ENCODE peak calls at places on chromosomes 13 and 19, in four cellular contexts. S is K562, C is A549, G is HepG2. W is an unnamed sample.

GRCh38 chr13:23946067-23946466 is 48.8 kb upstream of the C1QTNF9B start:
- DNase-seq in G (no peak), S (no peak), C (no peak), W (no peak)

GRCh38 chr13:92259523-92259922 is 861.1 kb downstream of the GPC5 start:
- DNase-seq in G (no peak), S (no peak), C (no peak), W (no peak)

GRCh38 chr13:42946927-42947326 is 45.1 kb downstream of the EPSTI1 start:
- DNase-seq in C (no peak), S (no peak), G (no peak), W (no peak)

GRCh38 chr19:35303357-35303915 is 11.5 kb downstream of the MAG start:
- DNase-seq in C (no peak), S (no peak), G (no peak), W (no peak)

GRCh38 chr13:44237276-44237767 is 136.3 kb upstream of the SERP2 start:
- DNase-seq in G (no peak), C (peak; percentile 60), S (no peak), W (peak; percentile 97)

GRCh38 chr19:17327068-17327653 is 7.5 kb downstream of the ANO8 start:
- DNase-seq in G (no peak), S (no peak), C (no peak), W (no peak)

GRCh38 chr19:39943586-39943985 is 9.2 kb upstream of the FCGBP start:
- DNase-seq in C (peak; percentile 42), S (no peak), G (no peak), W (no peak)

GRCh38 chr19:46218160-46218559 is 11.4 kb upstream of the IGFL1 start:
- DNase-seq in S (peak; percentile 39), C (peak; percentile 56), G (peak; percentile 23), W (peak; percentile 24)

GRCh38 chr13:44088911-44089851 is 209.5 kb downstream of the LACC1 start:
- DNase-seq in G (no peak), C (no peak), S (no peak), W (no peak)

GRCh38 chr13:42684226-42684625 is 97.2 kb upstream of the FAM216B start:
- DNase-seq in S (no peak), C (no peak), G (no peak), W (no peak)

GRCh38 chr19:41428481-41428859 is 1.3 kb upstream of the B3GNT8 start:
- DNase-seq in G (no peak), C (no peak), S (no peak), W (no peak)

GRCh38 chr19:34295103-34295502 is 40.7 kb downstream of the GARRE1 start:
- DNase-seq in G (no peak), C (no peak), S (no peak), W (no peak)
- TF ChIP-seq MYC in G (no peak), C (no peak), S (no peak), W (no peak)

GRCh38 chr13:46355906-46356305 is 31.1 kb downstream of the RUBCNL start:
- DNase-seq in G (no peak), C (no peak), S (no peak), W (no peak)

GRCh38 chr13:46355088-46355468 is 32.0 kb downstream of the RUBCNL start:
- DNase-seq in G (no peak), C (no peak), S (no peak), W (no peak)

GRCh38 chr13:46354143-46355087 is 32.6 kb downstream of the RUBCNL start:
- DNase-seq in S (no peak), C (peak; percentile 78), G (peak; percentile 68), W (peak; percentile 14)

GRCh38 chr13:46361535-46361934 is 25.5 kb downstream of the RUBCNL start:
- DNase-seq in S (no peak), C (no peak), G (no peak), W (no peak)

GRCh38 chr13:46359731-46360130 is 27.3 kb downstream of the RUBCNL start:
- DNase-seq in G (no peak), S (no peak), C (peak; percentile 14), W (no peak)
- TF ChIP-seq JUN in G (no peak), S (no peak), C (no peak), W (no peak)

GRCh38 chr13:109872864-109873263 is 86.5 kb upstream of the IRS2 start:
- DNase-seq in S (no peak), G (no peak), C (no peak), W (no peak)

GRCh38 chr13:109875746-109876145 is 89.4 kb upstream of the IRS2 start:
- DNase-seq in C (no peak), S (no peak), G (no peak), W (no peak)

GRCh38 chr13:109873351-109874123 is 87.2 kb upstream of the IRS2 start:
- DNase-seq in S (no peak), G (no peak), C (no peak), W (no peak)

GRCh38 chr13:109874444-109874920 is 88.1 kb upstream of the IRS2 start:
- DNase-seq in C (no peak), S (no peak), G (no peak), W (no peak)

DNA sequence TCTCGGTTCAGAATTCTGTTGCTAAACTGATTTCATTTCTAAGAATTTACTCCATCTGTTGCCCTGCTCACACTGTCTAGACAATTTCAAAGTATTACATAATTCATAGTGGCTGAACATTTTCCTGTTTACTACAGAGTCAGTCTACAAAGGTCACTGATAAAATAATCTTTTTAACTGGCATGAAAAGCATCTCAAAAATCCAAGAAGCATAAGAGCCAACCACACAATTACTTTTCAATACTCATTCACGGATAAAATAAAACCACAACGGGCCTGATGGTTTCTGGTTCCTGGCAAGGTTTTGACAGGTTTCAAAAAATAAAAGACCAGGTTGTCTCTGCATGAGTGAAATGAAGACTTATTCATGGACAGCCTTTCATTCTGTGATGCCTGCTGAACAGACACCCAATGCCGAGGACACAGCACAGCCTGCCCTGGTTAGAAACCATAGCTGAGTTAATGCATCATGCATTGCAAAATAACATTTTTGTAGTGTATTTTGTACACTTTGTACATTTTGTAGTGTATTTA is 88.6 kb upstream of the IRS2 start:
- DNase-seq in G (no peak), S (no peak), C (no peak), W (no peak)
- TF ChIP-seq MAX in G (no peak), S (no peak), C (no peak), W (no peak)

DNA sequence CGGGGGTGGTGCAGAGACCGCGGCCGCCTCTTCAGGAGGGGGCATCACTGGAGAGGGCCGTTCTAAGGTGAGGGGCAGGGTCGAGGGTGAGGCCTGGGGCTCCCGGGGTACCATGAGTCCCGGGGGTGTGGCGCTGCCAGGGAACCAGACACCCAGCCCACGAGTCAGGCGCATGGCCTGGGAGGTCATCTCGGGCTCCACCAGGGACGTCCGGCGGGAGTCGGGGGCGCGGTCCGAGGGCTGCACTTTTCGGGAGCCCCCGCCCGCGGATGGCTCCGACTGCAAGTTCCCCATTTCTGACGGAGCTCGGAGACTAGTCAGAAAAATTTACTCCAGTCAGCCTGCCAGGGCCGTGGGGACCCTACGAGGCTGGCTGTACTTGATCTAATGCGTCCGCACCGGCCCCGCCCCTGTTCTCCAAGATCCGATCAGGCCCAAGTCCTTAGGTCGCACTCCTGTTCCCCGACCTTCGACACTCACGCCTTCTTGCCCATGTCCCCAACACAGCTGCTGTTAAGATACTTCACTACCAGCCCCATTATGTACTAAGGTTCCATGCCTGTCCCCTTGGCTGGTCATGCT is 775 bp downstream of the GGN start:
- DNase-seq in S (peak; percentile 42), G (no peak), C (no peak), W (no peak)
- TF ChIP-seq MYC in S (no peak), G (no peak), C (no peak), W (no peak)

GRCh38 chr19:1874554-1875185 is 10.6 kb downstream of the ABHD17A start:
- DNase-seq in S (no peak), G (no peak), C (no peak), W (no peak)

GRCh38 chr19:1871630-1872029 is 8.3 kb upstream of the KLF16 start:
- DNase-seq in S (no peak), G (no peak), C (no peak), W (no peak)

GRCh38 chr19:1873524-1874473 is 10.4 kb upstream of the KLF16 start:
- DNase-seq in C (no peak), G (no peak), S (peak; percentile 57), W (peak; percentile 50)

GRCh38 chr19:1872807-1873523 is 9.6 kb upstream of the KLF16 start:
- DNase-seq in C (no peak), G (no peak), S (no peak), W (no peak)

GRCh38 chr19:1875646-1876493 is 9.4 kb downstream of the ABHD17A start:
- DNase-seq in S (peak; percentile 81), G (peak; percentile 79), C (peak; percentile 89), W (peak; percentile 91)
- TF ChIP-seq JUN in S (peak; percentile 9), G (no peak), C (peak; percentile 37), W (no peak)

GRCh38 chr19:44280916-44281315 is 21.2 kb downstream of the ZNF233 start:
- DNase-seq in S (no peak), C (no peak), G (no peak), W (no peak)

GRCh38 chr19:44277331-44277730 is 17.6 kb downstream of the ZNF233 start:
- DNase-seq in C (no peak), G (no peak), S (no peak), W (no peak)

GRCh38 chr19:44282846-44283245 is 22.0 kb downstream of the ZNF235 start:
- DNase-seq in S (no peak), C (no peak), G (no peak), W (no peak)

GRCh38 chr19:44278181-44278690 is 18.6 kb downstream of the ZNF233 start:
- DNase-seq in G (no peak), S (no peak), C (no peak), W (no peak)
- TF ChIP-seq MAX in G (no peak), S (no peak), C (no peak), W (no peak)

GRCh38 chr13:28865951-28866350 is 45.8 kb downstream of the MTUS2 start:
- DNase-seq in C (no peak), G (no peak), S (no peak), W (no peak)
- TF ChIP-seq MYC in C (no peak), G (no peak), S (no peak), W (no peak)

DNA sequence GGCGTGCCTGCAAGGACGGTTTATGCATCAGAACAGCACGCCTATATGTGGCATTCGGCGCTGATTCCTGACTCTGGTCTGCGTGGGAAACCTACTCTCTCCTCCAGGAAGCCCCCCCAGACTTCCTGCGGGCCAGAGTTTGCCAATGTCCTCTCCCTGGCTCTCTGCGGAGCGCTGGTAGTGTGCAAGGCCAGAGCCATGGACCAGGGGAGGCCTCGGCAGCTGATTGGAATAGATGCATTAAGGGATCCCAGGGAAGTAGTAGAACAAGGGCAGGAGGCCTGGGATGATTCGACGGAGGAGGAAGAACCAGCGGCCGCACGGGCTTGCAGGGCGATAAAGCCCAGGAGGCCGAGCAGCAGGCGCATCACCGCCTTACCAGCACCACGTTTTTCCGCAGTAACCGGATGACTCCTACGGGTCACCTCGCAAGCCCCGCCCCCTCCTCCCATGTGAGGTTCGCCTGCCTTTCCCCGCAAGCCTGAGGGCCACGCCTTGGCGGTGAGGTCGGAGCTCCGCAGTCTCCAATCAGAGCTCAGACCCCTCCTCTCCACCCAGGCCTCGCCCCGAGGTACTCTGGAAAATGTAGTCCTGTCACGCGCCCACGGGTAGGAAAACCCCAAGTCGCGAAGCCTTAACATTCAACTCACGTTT is 5.0 kb downstream of the CLEC11A start:
- DNase-seq in S (peak; percentile 94), G (peak; percentile 20), C (no peak), W (peak; percentile 86)
- TF ChIP-seq JUN in S (no peak), G (no peak), C (no peak), W (no peak)

DNA sequence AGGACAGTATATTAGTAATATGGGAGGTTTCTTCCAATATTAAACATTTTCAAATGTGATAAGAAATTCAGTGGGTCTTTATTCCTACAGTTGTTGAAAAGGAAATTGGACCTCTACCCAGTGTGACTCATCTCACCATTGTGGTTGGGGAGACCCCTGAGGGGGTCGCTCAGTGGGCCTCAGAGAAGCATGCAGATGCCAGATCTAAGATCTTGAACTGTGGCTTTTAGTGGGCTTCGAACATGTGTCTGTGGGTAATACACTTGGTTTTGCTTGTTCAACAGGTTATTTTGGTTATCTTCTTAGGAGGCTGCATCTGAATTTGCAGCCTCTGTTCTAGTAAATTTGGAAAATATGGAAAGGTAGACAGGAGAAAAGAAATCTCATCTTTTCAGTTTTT is 132.3 kb downstream of the PCCA start:
- DNase-seq in G (no peak), C (no peak), S (no peak), W (no peak)
- TF ChIP-seq MAX in G (no peak), C (no peak), S (no peak), W (no peak)

W was measured in endothelial cell of umbilical vein.